ENCODE peak calls at places on chromosomes 7 and 10, in ten cellular contexts. D is fibroblast of mammary gland, Y is GM23338, B is Peyer's patch, L is psoas muscle, N is A549, P is fibroblast of pulmonary artery, Q is H1, O is HCT116, J is suprapubic skin. A is an unnamed sample.

GRCh38 chr10:87619705-87620104 is 40.0 kb upstream of the PAPSS2 start:
- DNase-seq in D (no peak), Y (no peak), B (no peak), L (no peak), N (no peak), P (no peak), Q (no peak), O (no peak), J (no peak), A (no peak)

GRCh38 chr7:130417215-130417614 is 23.6 kb downstream of the CEP41 start:
- DNase-seq in D (no peak), Y (no peak), B (no peak), L (no peak), N (no peak), P (no peak), Q (no peak), O (no peak), J (no peak), A (no peak)

GRCh38 chr7:261341-262250 is 28.4 kb upstream of the FOXL3 start:
- DNase-seq in D (no peak), Y (no peak), B (no peak), L (peak), N (no peak), P (no peak), Q (no peak), O (no peak), J (no peak), A (no peak)

GRCh38 chr7:140685407-140686087 is 11.0 kb upstream of the NDUFB2 start:
- DNase-seq in D (no peak), Y (no peak), B (no peak), L (no peak), N (no peak), P (no peak), Q (no peak), O (no peak), J (no peak), A (no peak)

GRCh38 chr10:42936580-42936979 is 140.3 kb upstream of the RET start:
- DNase-seq in D (no peak), Y (no peak), B (no peak), L (no peak), N (no peak), P (no peak), Q (no peak), O (no peak), J (no peak), A (no peak)

GRCh38 chr7:100489824-100490223 is 6.1 kb downstream of the NYAP1 start:
- DNase-seq in D (peak), Y (peak), B (no peak), L (no peak), N (peak), P (peak), Q (peak), O (no peak), J (no peak), A (peak)

GRCh38 chr7:129213828-129214227 is 11.0 kb upstream of the AHCYL2 start:
- DNase-seq in D (peak), Y (peak), B (peak), L (no peak), N (no peak), P (no peak), Q (peak), O (no peak), J (no peak), A (no peak)

GRCh38 chr10:533186-533585 is 156.3 kb downstream of the DIP2C start:
- DNase-seq in D (no peak), Y (no peak), B (no peak), L (no peak), N (no peak), P (no peak), Q (no peak), O (no peak), J (peak), A (no peak)

GRCh38 chr7:50333266-50333665 is 28.8 kb downstream of the IKZF1 start:
- DNase-seq in D (no peak), Y (peak), B (peak), L (no peak), N (no peak), P (no peak), Q (no peak), O (no peak), J (no peak), A (no peak)

GRCh38 chr10:70296406-70296899 is 12.6 kb upstream of the NPFFR1 start:
- DNase-seq in D (peak), Y (no peak), B (peak), L (peak), N (peak), P (peak), Q (no peak), O (peak), J (peak), A (peak)

GRCh38 chr7:130319541-130319940 is 25.1 kb upstream of the CPA5 start:
- DNase-seq in D (no peak), Y (no peak), B (no peak), L (no peak), N (no peak), P (no peak), Q (no peak), O (no peak), J (no peak), A (no peak)

GRCh38 chr10:91864744-91865143 is 44.5 kb downstream of the FGFBP3 start:
- DNase-seq in D (peak), Y (no peak), B (no peak), L (no peak), N (no peak), P (no peak), Q (no peak), O (no peak), J (no peak), A (no peak)

GRCh38 chr10:132577350-132578005 is 39.9 kb downstream of the INPP5A start:
- DNase-seq in D (no peak), Y (no peak), B (no peak), L (no peak), N (no peak), P (peak), Q (no peak), O (no peak), J (no peak), A (no peak)
- TF ChIP-seq CTCF in D (peak), Y (no peak), B (peak), L (peak), N (peak), P (peak), Q (peak), O (no peak), J (no peak), A (peak)

DNA sequence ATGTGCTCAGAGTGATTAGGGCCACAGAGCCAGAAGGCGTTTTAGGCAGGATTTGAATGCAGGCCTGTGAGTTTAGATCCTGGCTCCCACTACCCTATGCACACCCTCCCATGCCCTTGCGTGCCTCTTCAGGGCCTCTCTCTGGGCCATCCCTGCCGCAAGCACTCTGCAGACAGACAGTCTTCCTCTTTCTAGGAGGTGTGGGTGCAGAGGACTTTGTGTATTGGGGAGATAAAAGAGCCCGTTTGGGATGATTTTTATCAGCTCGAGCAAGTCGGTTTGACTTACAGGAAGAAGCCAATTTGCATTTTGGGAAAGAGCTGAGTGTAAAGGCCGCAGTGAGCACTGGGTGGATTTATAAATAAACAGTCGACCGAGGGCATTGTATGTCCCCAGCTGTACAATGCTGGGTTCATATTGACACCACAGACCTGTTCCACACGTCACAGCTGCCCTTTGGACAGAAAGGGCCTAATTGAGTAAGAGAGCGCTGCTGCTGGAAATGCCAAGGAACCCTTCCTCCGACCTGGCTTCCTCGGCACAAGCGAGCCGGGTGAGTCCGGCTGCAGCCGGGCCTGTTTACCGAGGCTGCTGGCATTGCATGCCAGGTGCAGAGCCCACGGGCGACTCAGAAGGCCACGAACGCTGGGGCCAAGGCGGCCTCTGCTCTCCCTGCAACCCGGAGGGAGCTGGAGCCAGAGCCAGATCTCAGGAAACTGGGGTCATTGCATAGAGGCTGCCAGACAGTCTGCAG is 25.1 kb downstream of the ZMIZ1 start:
- DNase-seq in D (peak), Y (peak), B (peak), L (peak), N (no peak), P (no peak), Q (no peak), O (no peak), J (no peak), A (no peak)
- H3K4me3 ChIP-seq in D (no peak), Y (no peak), B (no peak), L (peak), N (peak), P (no peak), Q (no peak), O (no peak), J (peak), A (no peak)

GRCh38 chr7:21722371-21722770 is 179.5 kb downstream of the DNAH11 start:
- DNase-seq in D (no peak), Y (peak), B (no peak), L (no peak), N (no peak), P (no peak), Q (no peak), O (no peak), J (no peak), A (no peak)
- TF ChIP-seq CTCF in D (no peak), Y (peak), B (no peak), L (peak), N (no peak), P (peak), Q (no peak), O (peak), J (no peak), A (no peak)

DNA sequence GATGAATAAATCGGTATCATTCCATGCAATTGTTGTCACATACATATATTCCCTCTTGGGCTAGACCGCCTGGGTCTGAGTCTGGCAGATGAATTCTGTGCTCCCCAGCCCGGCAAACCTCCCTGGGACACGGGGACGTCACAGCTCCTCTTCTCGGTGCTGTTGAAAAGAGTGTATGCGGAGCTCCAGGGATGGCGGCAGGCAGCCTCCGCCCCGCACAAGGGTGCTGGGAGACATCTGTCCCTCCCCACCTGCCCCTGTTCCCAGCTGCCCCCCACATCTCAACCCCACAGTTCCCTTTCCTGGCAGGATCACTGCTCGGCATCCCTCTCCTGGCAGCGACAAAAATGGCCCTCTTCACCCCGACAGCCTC is 32.1 kb downstream of the PRKAG2 start:
- DNase-seq in D (no peak), Y (no peak), B (no peak), L (no peak), N (no peak), P (no peak), Q (no peak), O (no peak), J (no peak), A (no peak)
- H3K4me3 ChIP-seq in D (no peak), Y (no peak), B (no peak), L (no peak), N (no peak), P (no peak), Q (no peak), O (no peak), J (no peak), A (no peak)

GRCh38 chr7:72334066-72334465 is 78.1 kb downstream of the CALN1 start:
- DNase-seq in D (no peak), Y (peak), B (no peak), L (no peak), N (no peak), P (no peak), Q (no peak), O (no peak), J (no peak), A (no peak)
- TF ChIP-seq CTCF in D (no peak), Y (peak), B (no peak), L (no peak), N (no peak), P (no peak), Q (peak), O (peak), J (no peak), A (no peak)

GRCh38 chr7:66182920-66183319 is 22.2 kb upstream of the TPST1 start:
- DNase-seq in D (no peak), Y (no peak), B (no peak), L (no peak), N (no peak), P (no peak), Q (no peak), O (no peak), J (no peak), A (no peak)
- H3K4me3 ChIP-seq in D (no peak), Y (no peak), B (no peak), L (no peak), N (no peak), P (no peak), Q (no peak), O (no peak), J (no peak), A (no peak)

A was measured in astrocyte of the cerebellum.